ENCODE peak calls at places on chromosomes 6 and 20, in six cellular contexts. U is substantia nigra; L is activated T-helper 1 cell treated with anti-CD3 and anti-CD28 coated beads, Interleukin-12 subunit alpha, Interleukin-12 subunit beta, Interleukin-2, Interleukin-4 antibody, amounts not matched to agents 30 ng/mL and 10 ng/mL and 1 ng/mL, durations not matched to agents 14 hours and 24 hours and 36 hours; P is AG10803; R is endothelial cell; F is cardiac muscle cell. C is an unnamed sample.
A peak's percentile ranks its signal among the peaks of the same experiment; 100 is the strongest.

GRCh38 chr20:62155428-62156253 is 12.1 kb downstream of the SS18L1 start:
- DNase-seq in U (no peak), L (no peak), P (no peak), R (no peak), F (no peak), C (no peak)

GRCh38 chr6:132443206-132443605 is 41.9 kb upstream of the MOXD1 start:
- DNase-seq in U (no peak), L (no peak), P (peak; percentile 85), R (no peak), F (peak; percentile 25), C (no peak)

GRCh38 chr6:154500769-154501171 is 9.7 kb downstream of the CNKSR3 start:
- DNase-seq in U (no peak), L (no peak), P (no peak), R (no peak), F (peak; percentile 21), C (no peak)

GRCh38 chr20:59806578-59806975 is 126.9 kb downstream of the SYCP2 start:
- DNase-seq in U (no peak), L (no peak), P (no peak), R (no peak), F (no peak), C (no peak)

GRCh38 chr20:60695223-60695622 is 556.8 kb upstream of the CDH4 start:
- DNase-seq in U (no peak), L (no peak), P (peak; percentile 93), R (no peak), F (peak; percentile 61), C (no peak)

GRCh38 chr6:109783245-109783990 is 92.3 kb downstream of the FIG4 start:
- DNase-seq in U (no peak), L (no peak), P (no peak), R (peak; percentile 18), F (peak; percentile 41), C (no peak)

GRCh38 chr20:45153147-45153546 is 21.6 kb upstream of the PI3 start:
- DNase-seq in U (no peak), L (no peak), P (no peak), R (no peak), F (peak; percentile 16), C (no peak)

GRCh38 chr6:146944809-146945208 is 259.4 kb upstream of the STXBP5 start:
- DNase-seq in U (no peak), L (no peak), P (no peak), R (no peak), F (no peak), C (no peak)

GRCh38 chr6:36727491-36728021 is 29.9 kb downstream of the RAB44 start:
- DNase-seq in U (no peak), L (peak; percentile 8), P (peak; percentile 69), R (no peak), F (peak; percentile 14), C (no peak)

GRCh38 chr6:46651006-46651405 is 1.6 kb downstream of the CYP39A1 start:
- DNase-seq in U (no peak), L (no peak), P (no peak), R (no peak), F (no peak), C (no peak)

GRCh38 chr6:25556516-25556915 is 95.5 kb upstream of the SCGN start:
- DNase-seq in U (no peak), L (peak; percentile 52), P (peak; percentile 70), R (peak; percentile 87), F (peak; percentile 85), C (peak; percentile 69)

C was measured in natural killer cell treated with Interleukin-12 subunit alpha and Interleukin-12 subunit beta and Interleukin-15 and Interleukin-18, amount 100 ng/mL, for 72 hours.